ENCODE peak calls at places on chromosomes 16 and 17, in five cellular contexts. One of them, this sample, is unnamed.

GRCh38 chr17:9346296-9346926 is 229.2 kb downstream of the STX8 start:
- DNase-seq in spleen: no peak
- DNase-seq in esophagus squamous epithelium: no peak
- DNase-seq in IMR-90: peak
- DNase-seq in heart left ventricle: no peak
- DNase-seq in this sample: no peak

GRCh38 chr16:82767808-82768207 is 141.0 kb downstream of the CDH13 start:
- DNase-seq in heart left ventricle: no peak
- DNase-seq in spleen: no peak
- DNase-seq in IMR-90: no peak
- DNase-seq in esophagus squamous epithelium: no peak
- DNase-seq in this sample: no peak

GRCh38 chr16:69711115-69711740 is 15.1 kb downstream of the NQO1 start:
- DNase-seq in spleen: no peak
- DNase-seq in heart left ventricle: no peak
- DNase-seq in IMR-90: peak
- DNase-seq in esophagus squamous epithelium: no peak
- DNase-seq in this sample: no peak

GRCh38 chr16:77344306-77344705 is 90.5 kb downstream of the ADAMTS18 start:
- DNase-seq in spleen: no peak
- DNase-seq in esophagus squamous epithelium: no peak
- DNase-seq in IMR-90: no peak
- DNase-seq in heart left ventricle: no peak
- DNase-seq in this sample: no peak

GRCh38 chr16:86396318-86396882 is 113.9 kb upstream of the FOXF1 start:
- DNase-seq in spleen: no peak
- DNase-seq in IMR-90: peak
- DNase-seq in esophagus squamous epithelium: no peak
- DNase-seq in heart left ventricle: no peak
- DNase-seq in this sample: peak

GRCh38 chr17:45114117-45114932 is 18.0 kb downstream of the PLCD3 start:
- DNase-seq in heart left ventricle: no peak
- DNase-seq in esophagus squamous epithelium: no peak
- DNase-seq in IMR-90: no peak
- DNase-seq in spleen: no peak
- DNase-seq in this sample: no peak

GRCh38 chr17:67200727-67201301 is 44.2 kb downstream of the HELZ start:
- DNase-seq in heart left ventricle: no peak
- DNase-seq in esophagus squamous epithelium: no peak
- DNase-seq in IMR-90: no peak
- DNase-seq in spleen: no peak
- DNase-seq in this sample: no peak

GRCh38 chr16:5054876-5055865 is 10.6 kb downstream of the C16orf89 start:
- DNase-seq in IMR-90: no peak
- DNase-seq in heart left ventricle: peak
- DNase-seq in spleen: peak
- DNase-seq in esophagus squamous epithelium: no peak
- DNase-seq in this sample: no peak

GRCh38 chr16:56632160-56632847 is at the start of gene MT1M:
- DNase-seq in spleen: no peak
- DNase-seq in esophagus squamous epithelium: no peak
- DNase-seq in IMR-90: no peak
- DNase-seq in heart left ventricle: peak
- DNase-seq in this sample: peak

GRCh38 chr16:77807-78443 is at the start of gene MPG:
- DNase-seq in heart left ventricle: peak
- DNase-seq in spleen: peak
- DNase-seq in IMR-90: peak
- DNase-seq in esophagus squamous epithelium: no peak
- DNase-seq in this sample: peak

GRCh38 chr17:39113871-39114270 is 37.6 kb downstream of the PLXDC1 start:
- DNase-seq in heart left ventricle: no peak
- DNase-seq in spleen: no peak
- DNase-seq in esophagus squamous epithelium: no peak
- DNase-seq in IMR-90: no peak
- DNase-seq in this sample: no peak

GRCh38 chr17:55152236-55152635 is 112.5 kb upstream of the HLF start:
- DNase-seq in heart left ventricle: no peak
- DNase-seq in spleen: no peak
- DNase-seq in esophagus squamous epithelium: no peak
- DNase-seq in IMR-90: peak
- DNase-seq in this sample: no peak

GRCh38 chr17:72318131-72318530 is 197.3 kb downstream of the SOX9 start:
- DNase-seq in spleen: no peak
- DNase-seq in IMR-90: no peak
- DNase-seq in esophagus squamous epithelium: no peak
- DNase-seq in heart left ventricle: no peak
- DNase-seq in this sample: no peak

GRCh38 chr16:85652431-85653221 is 36.1 kb downstream of the GINS2 start:
- DNase-seq in heart left ventricle: peak
- DNase-seq in spleen: no peak
- DNase-seq in IMR-90: peak
- DNase-seq in esophagus squamous epithelium: no peak
- DNase-seq in this sample: peak

GRCh38 chr17:29616300-29617048 is 6.2 kb downstream of the CORO6 start:
- DNase-seq in heart left ventricle: peak
- DNase-seq in spleen: no peak
- DNase-seq in IMR-90: no peak
- DNase-seq in esophagus squamous epithelium: no peak
- DNase-seq in this sample: no peak

GRCh38 chr16:67463059-67463458 is 17.9 kb downstream of the ATP6V0D1 start:
- DNase-seq in esophagus squamous epithelium: no peak
- DNase-seq in IMR-90: no peak
- DNase-seq in spleen: no peak
- DNase-seq in heart left ventricle: no peak
- DNase-seq in this sample: no peak

GRCh38 chr16:75433732-75434413 is 570 bp upstream of the CFDP1 start:
- DNase-seq in IMR-90: peak
- DNase-seq in heart left ventricle: peak
- DNase-seq in esophagus squamous epithelium: no peak
- DNase-seq in spleen: peak
- DNase-seq in this sample: peak

GRCh38 chr16:11759163-11759834 is 16.6 kb upstream of the TXNDC11 start:
- DNase-seq in esophagus squamous epithelium: no peak
- DNase-seq in spleen: no peak
- DNase-seq in heart left ventricle: no peak
- DNase-seq in IMR-90: no peak
- DNase-seq in this sample: no peak

GRCh38 chr16:12350945-12351344 is 374.4 kb downstream of the SNX29 start:
- DNase-seq in esophagus squamous epithelium: no peak
- DNase-seq in spleen: no peak
- DNase-seq in heart left ventricle: no peak
- DNase-seq in IMR-90: no peak
- DNase-seq in this sample: no peak

GRCh38 chr17:73458191-73458590 is 146.4 kb upstream of the CDC42EP4 start:
- DNase-seq in spleen: no peak
- DNase-seq in heart left ventricle: no peak
- DNase-seq in IMR-90: no peak
- DNase-seq in esophagus squamous epithelium: no peak
- DNase-seq in this sample: no peak

GRCh38 chr16:70563571-70563970 is 40.0 kb downstream of the SF3B3 start:
- DNase-seq in heart left ventricle: no peak
- DNase-seq in spleen: no peak
- DNase-seq in IMR-90: no peak
- DNase-seq in esophagus squamous epithelium: no peak
- DNase-seq in this sample: no peak

GRCh38 chr17:82101301-82101715 is 3.3 kb upstream of the FASN start:
- DNase-seq in IMR-90: no peak
- DNase-seq in spleen: no peak
- DNase-seq in heart left ventricle: no peak
- DNase-seq in esophagus squamous epithelium: no peak
- DNase-seq in this sample: no peak

GRCh38 chr17:37429039-37429438 is 22.4 kb downstream of the TADA2A start:
- DNase-seq in heart left ventricle: no peak
- DNase-seq in IMR-90: no peak
- DNase-seq in esophagus squamous epithelium: no peak
- DNase-seq in spleen: no peak
- DNase-seq in this sample: no peak

GRCh38 chr16:89295915-89296314 is 78.4 kb downstream of the ZNF778 start:
- DNase-seq in spleen: no peak
- DNase-seq in heart left ventricle: no peak
- DNase-seq in IMR-90: no peak
- DNase-seq in esophagus squamous epithelium: no peak
- DNase-seq in this sample: no peak

GRCh38 chr16:30896203-30896889 is at the start of gene CTF1:
- DNase-seq in spleen: peak
- DNase-seq in esophagus squamous epithelium: no peak
- DNase-seq in IMR-90: peak
- DNase-seq in heart left ventricle: peak
- DNase-seq in this sample: peak

GRCh38 chr17:76304226-76305134 is 3.6 kb downstream of the QRICH2 start:
- DNase-seq in esophagus squamous epithelium: no peak
- DNase-seq in IMR-90: no peak
- DNase-seq in heart left ventricle: no peak
- DNase-seq in spleen: peak
- DNase-seq in this sample: peak

GRCh38 chr17:957856-958421 is 21.6 kb downstream of the NXN start:
- DNase-seq in esophagus squamous epithelium: no peak
- DNase-seq in spleen: peak
- DNase-seq in heart left ventricle: no peak
- DNase-seq in IMR-90: no peak
- DNase-seq in this sample: no peak

GRCh38 chr16:57617604-57618111 is 10.8 kb upstream of the ADGRG1 start:
- DNase-seq in esophagus squamous epithelium: no peak
- DNase-seq in IMR-90: no peak
- DNase-seq in heart left ventricle: no peak
- DNase-seq in spleen: peak
- DNase-seq in this sample: peak

GRCh38 chr16:85209526-85210121 is 97.4 kb upstream of the CIBAR2 start:
- DNase-seq in IMR-90: no peak
- DNase-seq in esophagus squamous epithelium: no peak
- DNase-seq in heart left ventricle: peak
- DNase-seq in spleen: no peak
- DNase-seq in this sample: no peak

GRCh38 chr17:7652659-7653343 is 2.1 kb downstream of the ATP1B2 start:
- DNase-seq in IMR-90: no peak
- DNase-seq in esophagus squamous epithelium: no peak
- DNase-seq in spleen: no peak
- DNase-seq in heart left ventricle: no peak
- DNase-seq in this sample: no peak

GRCh38 chr17:80110447-80110812 is 9.0 kb downstream of the GAA start:
- DNase-seq in esophagus squamous epithelium: no peak
- DNase-seq in spleen: no peak
- DNase-seq in heart left ventricle: no peak
- DNase-seq in IMR-90: no peak
- DNase-seq in this sample: no peak
- TF ChIP-seq POLR2A in esophagus squamous epithelium: no peak
- TF ChIP-seq POLR2A in spleen: no peak
- TF ChIP-seq POLR2A in heart left ventricle: no peak
- TF ChIP-seq POLR2A in IMR-90: no peak
- TF ChIP-seq POLR2A in this sample: no peak

DNA sequence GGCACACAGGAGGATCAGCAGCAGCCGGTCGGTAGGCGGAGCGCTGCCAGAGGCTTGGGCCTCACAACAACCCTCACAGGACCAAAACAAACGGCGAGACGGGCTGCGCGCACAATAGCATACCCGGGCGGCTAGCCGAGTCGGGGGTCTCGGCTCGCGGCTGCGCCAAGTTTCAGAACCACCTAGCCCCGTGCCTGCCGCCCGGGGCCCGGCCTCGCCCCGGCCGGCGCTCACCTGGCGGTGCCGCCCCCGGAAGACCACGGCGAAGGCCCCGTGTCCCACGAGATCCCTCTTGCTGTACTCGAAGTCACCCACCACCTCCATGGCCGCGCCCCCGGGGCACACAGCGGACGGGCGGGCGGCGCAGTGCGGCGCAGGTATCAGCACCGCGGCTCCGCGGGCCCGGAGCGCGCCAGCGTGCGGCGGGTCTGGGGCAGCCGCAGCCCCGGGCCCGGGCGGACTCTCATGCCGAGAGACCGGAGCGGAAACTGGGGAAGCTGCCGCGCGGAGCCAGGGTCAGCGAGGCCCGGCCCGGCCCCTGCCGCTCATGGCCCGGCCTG is 562 bp downstream of the ULK2 start:
- DNase-seq in esophagus squamous epithelium: no peak
- DNase-seq in heart left ventricle: peak
- DNase-seq in IMR-90: peak
- DNase-seq in spleen: peak
- DNase-seq in this sample: peak
- H3K27ac ChIP-seq in esophagus squamous epithelium: peak
- H3K27ac ChIP-seq in heart left ventricle: peak
- H3K27ac ChIP-seq in IMR-90: peak
- H3K27ac ChIP-seq in spleen: peak
- H3K27ac ChIP-seq in this sample: peak

GRCh38 chr16:73046484-73047214 is 1.3 kb downstream of the ZFHX3 start:
- DNase-seq in spleen: no peak
- DNase-seq in esophagus squamous epithelium: no peak
- DNase-seq in IMR-90: no peak
- DNase-seq in heart left ventricle: no peak
- DNase-seq in this sample: peak
- H3K4me3 ChIP-seq in spleen: no peak
- H3K4me3 ChIP-seq in esophagus squamous epithelium: peak
- H3K4me3 ChIP-seq in IMR-90: no peak
- H3K4me3 ChIP-seq in heart left ventricle: peak
- H3K4me3 ChIP-seq in this sample: peak

GRCh38 chr17:78219396-78220150 is 5.5 kb downstream of the BIRC5 start:
- DNase-seq in heart left ventricle: no peak
- DNase-seq in IMR-90: no peak
- DNase-seq in spleen: no peak
- DNase-seq in esophagus squamous epithelium: no peak
- DNase-seq in this sample: no peak

GRCh38 chr17:78210111-78210510 is 3.9 kb upstream of the BIRC5 start:
- DNase-seq in spleen: no peak
- DNase-seq in heart left ventricle: no peak
- DNase-seq in esophagus squamous epithelium: no peak
- DNase-seq in IMR-90: no peak
- DNase-seq in this sample: no peak

GRCh38 chr17:78211032-78211431 is 3.0 kb upstream of the BIRC5 start:
- DNase-seq in IMR-90: no peak
- DNase-seq in spleen: no peak
- DNase-seq in esophagus squamous epithelium: no peak
- DNase-seq in heart left ventricle: no peak
- DNase-seq in this sample: no peak

GRCh38 chr17:78214706-78215061 is 631 bp downstream of the BIRC5 start:
- DNase-seq in heart left ventricle: no peak
- DNase-seq in IMR-90: no peak
- DNase-seq in spleen: no peak
- DNase-seq in esophagus squamous epithelium: no peak
- DNase-seq in this sample: no peak

DNA sequence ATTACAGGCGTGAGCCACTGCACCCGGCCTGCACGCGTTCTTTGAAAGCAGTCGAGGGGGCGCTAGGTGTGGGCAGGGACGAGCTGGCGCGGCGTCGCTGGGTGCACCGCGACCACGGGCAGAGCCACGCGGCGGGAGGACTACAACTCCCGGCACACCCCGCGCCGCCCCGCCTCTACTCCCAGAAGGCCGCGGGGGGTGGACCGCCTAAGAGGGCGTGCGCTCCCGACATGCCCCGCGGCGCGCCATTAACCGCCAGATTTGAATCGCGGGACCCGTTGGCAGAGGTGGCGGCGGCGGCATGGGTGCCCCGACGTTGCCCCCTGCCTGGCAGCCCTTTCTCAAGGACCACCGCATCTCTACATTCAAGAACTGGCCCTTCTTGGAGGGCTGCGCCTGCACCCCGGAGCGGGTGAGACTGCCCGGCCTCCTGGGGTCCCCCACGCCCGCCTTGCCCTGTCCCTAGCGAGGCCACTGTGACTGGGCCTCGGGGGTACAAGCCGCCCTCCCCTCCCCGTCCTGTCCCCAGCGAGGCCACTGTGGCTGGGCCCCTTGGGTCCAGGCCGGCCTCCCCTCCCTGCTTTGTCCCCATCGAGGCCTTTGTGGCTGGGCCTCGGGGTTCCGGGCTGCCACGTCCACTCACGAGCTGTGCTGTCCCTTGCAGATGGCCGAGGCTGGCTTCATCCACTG is at the start of gene BIRC5:
- DNase-seq in heart left ventricle: peak
- DNase-seq in esophagus squamous epithelium: peak
- DNase-seq in spleen: peak
- DNase-seq in IMR-90: peak
- DNase-seq in this sample: peak
- TF ChIP-seq POLR2A in heart left ventricle: peak
- TF ChIP-seq POLR2A in esophagus squamous epithelium: no peak
- TF ChIP-seq POLR2A in spleen: no peak
- TF ChIP-seq POLR2A in IMR-90: no peak
- TF ChIP-seq POLR2A in this sample: no peak

This sample was measured in sigmoid colon.